ENCODE peak calls at places on chromosome 2, in six cellular contexts. A, V, N, E, X and Z are unnamed samples.

GRCh38 chr2:144515694-144516416 is 4.1 kb downstream of the ZEB2 start:
- DNase-seq in A (peak; percentile 53), V (peak; percentile 43), N (peak; percentile 68), E (no peak), X (no peak), Z (no peak)

GRCh38 chr2:28395334-28396061 is 2.8 kb downstream of the FOSL2 start:
- DNase-seq in A (peak; percentile 74), V (peak; percentile 61), N (peak; percentile 46), E (no peak), X (no peak), Z (peak; percentile 65)

GRCh38 chr2:8552264-8552913 is 129.5 kb upstream of the ID2 start:
- DNase-seq in A (no peak), V (no peak), N (peak; percentile 5), E (no peak), X (no peak), Z (no peak)

GRCh38 chr2:163593941-163594340 is 141.9 kb downstream of the FIGN start:
- DNase-seq in A (no peak), V (no peak), N (no peak), E (no peak), X (no peak), Z (no peak)

GRCh38 chr2:193963472-193964119 is 1693.4 kb upstream of the SLC39A10 start:
- DNase-seq in A (no peak), V (peak; percentile 11), N (no peak), E (no peak), X (no peak), Z (no peak)

GRCh38 chr2:208074610-208075356 is 49.5 kb upstream of the PLEKHM3 start:
- DNase-seq in A (no peak), V (no peak), N (no peak), E (no peak), X (no peak), Z (no peak)

GRCh38 chr2:55734726-55735125 is 41.1 kb upstream of the PNPT1 start:
- DNase-seq in A (no peak), V (no peak), N (no peak), E (no peak), X (no peak), Z (no peak)

GRCh38 chr2:120393456-120393855 is 47.5 kb downstream of the INHBB start:
- DNase-seq in A (no peak), V (no peak), N (no peak), E (no peak), X (no peak), Z (no peak)

GRCh38 chr2:226649871-226650660 is 149.6 kb downstream of the IRS1 start:
- DNase-seq in A (peak; percentile 55), V (peak; percentile 81), N (peak; percentile 37), E (no peak), X (peak; percentile 94), Z (peak; percentile 92)

GRCh38 chr2:12727085-12727484 is 10.3 kb downstream of the TRIB2 start:
- DNase-seq in A (no peak), V (no peak), N (no peak), E (no peak), X (no peak), Z (no peak)

GRCh38 chr2:234204480-234204879 is 154.0 kb downstream of the SPP2 start:
- DNase-seq in A (no peak), V (no peak), N (no peak), E (no peak), X (no peak), Z (no peak)

GRCh38 chr2:66494708-66495107 is 59.8 kb downstream of the MEIS1 start:
- DNase-seq in A (peak; percentile 64), V (peak; percentile 35), N (no peak), E (no peak), X (peak; percentile 32), Z (peak; percentile 24)

GRCh38 chr2:186590538-186591441 is 934 bp downstream of the ITGAV start:
- DNase-seq in A (peak; percentile 26), V (peak; percentile 56), N (no peak), E (no peak), X (no peak), Z (no peak)

GRCh38 chr2:68565858-68566257 is 77.5 kb upstream of the PROKR1 start:
- DNase-seq in A (no peak), V (no peak), N (no peak), E (no peak), X (no peak), Z (no peak)

GRCh38 chr2:237440819-237441281 is 26.9 kb upstream of the COL6A3 start:
- DNase-seq in A (no peak), V (no peak), N (no peak), E (no peak), X (no peak), Z (no peak)

GRCh38 chr2:108316881-108317258 is 28.2 kb downstream of the SULT1C2 start:
- DNase-seq in A (no peak), V (no peak), N (no peak), E (no peak), X (no peak), Z (no peak)

GRCh38 chr2:171430516-171431410 is 3.0 kb downstream of the METTL8 start:
- DNase-seq in A (no peak), V (no peak), N (no peak), E (no peak), X (no peak), Z (no peak)

GRCh38 chr2:66897181-66897580 is 462.3 kb downstream of the MEIS1 start:
- DNase-seq in A (no peak), V (no peak), N (no peak), E (no peak), X (no peak), Z (no peak)

GRCh38 chr2:25252291-25253152 is 84.1 kb upstream of the POMC start:
- DNase-seq in A (peak; percentile 32), V (peak; percentile 79), N (peak; percentile 61), E (no peak), X (no peak), Z (no peak)

GRCh38 chr2:230905448-230906430 is 19.3 kb downstream of the GPR55 start:
- DNase-seq in A (no peak), V (no peak), N (no peak), E (peak; percentile 55), X (no peak), Z (no peak)

GRCh38 chr2:150783896-150784295 is 296.4 kb upstream of the RND3 start:
- DNase-seq in A (no peak), V (no peak), N (no peak), E (no peak), X (no peak), Z (no peak)

GRCh38 chr2:62152000-62152399 is 43.9 kb upstream of the B3GNT2 start:
- DNase-seq in A (no peak), V (no peak), N (no peak), E (no peak), X (no peak), Z (no peak)

GRCh38 chr2:100391735-100392515 is 25.5 kb downstream of the CHST10 start:
- DNase-seq in A (no peak), V (no peak), N (peak; percentile 54), E (no peak), X (no peak), Z (no peak)

GRCh38 chr2:235911125-235911524 is 257.1 kb downstream of the GBX2 start:
- DNase-seq in A (no peak), V (no peak), N (no peak), E (no peak), X (no peak), Z (no peak)

GRCh38 chr2:6937582-6937981 is 20.4 kb downstream of the RNF144A start:
- DNase-seq in A (no peak), V (no peak), N (no peak), E (peak; percentile 28), X (no peak), Z (no peak)

GRCh38 chr2:39913648-39914456 is 134.8 kb upstream of the THUMPD2 start:
- DNase-seq in A (peak; percentile 50), V (peak; percentile 24), N (no peak), E (no peak), X (peak; percentile 67), Z (peak; percentile 55)

GRCh38 chr2:239819974-239820555 is 205.1 kb downstream of the NDUFA10 start:
- DNase-seq in A (no peak), V (no peak), N (peak; percentile 11), E (no peak), X (no peak), Z (no peak)

GRCh38 chr2:154698238-154698788 is at the start of gene KCNJ3:
- DNase-seq in A (no peak), V (no peak), N (no peak), E (no peak), X (no peak), Z (no peak)

GRCh38 chr2:28437142-28437835 is 44.6 kb downstream of the FOSL2 start:
- DNase-seq in A (no peak), V (peak; percentile 87), N (no peak), E (no peak), X (no peak), Z (no peak)

GRCh38 chr2:96913398-96914202 is 43.7 kb upstream of the SEMA4C start:
- DNase-seq in A (no peak), V (peak; percentile 56), N (no peak), E (no peak), X (no peak), Z (no peak)

GRCh38 chr2:210792000-210792399 is 235.6 kb downstream of the CPS1 start:
- DNase-seq in A (no peak), V (no peak), N (no peak), E (no peak), X (no peak), Z (no peak)

GRCh38 chr2:16281451-16282330 is 341.3 kb downstream of the MYCN start:
- DNase-seq in A (peak; percentile 15), V (peak; percentile 46), N (no peak), E (no peak), X (no peak), Z (no peak)
- TF ChIP-seq CTCF in A (peak; percentile 40), V (no peak), N (peak; percentile 69), E (no peak), X (no peak), Z (no peak)

DNA sequence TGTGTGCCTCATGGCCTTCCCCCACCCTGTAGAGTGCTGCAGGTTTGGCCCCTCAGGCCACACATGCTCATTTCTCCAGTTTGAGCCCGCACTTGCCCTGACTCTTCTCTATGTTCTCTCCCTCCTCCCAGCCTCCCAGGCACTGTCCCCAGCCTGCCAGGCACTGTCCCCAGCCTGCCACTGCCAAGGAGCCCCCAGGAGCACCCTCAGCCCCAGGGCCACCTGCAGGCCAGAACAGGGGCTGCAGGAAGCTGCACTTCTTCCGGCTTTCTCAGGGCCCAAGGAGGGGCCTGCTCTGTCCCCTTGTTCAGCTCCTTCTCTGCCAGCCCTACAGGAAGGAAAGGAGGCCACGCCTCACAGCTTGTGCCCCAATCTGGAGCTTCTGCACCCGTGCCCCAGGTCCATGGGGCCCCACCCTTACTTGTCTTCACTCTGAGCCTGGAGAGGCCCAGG is 31.6 kb downstream of the CYP26B1 start:
- DNase-seq in A (no peak), V (no peak), N (no peak), E (peak; percentile 79), X (no peak), Z (no peak)
- TF ChIP-seq CTCF in A (no peak), V (no peak), N (peak; percentile 20), E (peak; percentile 4), X (peak; percentile 50), Z (peak; percentile 21)

GRCh38 chr2:190942697-190943096 is 62.1 kb downstream of the GLS start:
- DNase-seq in A (no peak), V (no peak), N (no peak), E (no peak), X (no peak), Z (no peak)
- TF ChIP-seq CTCF in A (no peak), V (no peak), N (no peak), E (no peak), X (no peak), Z (no peak)

DNA sequence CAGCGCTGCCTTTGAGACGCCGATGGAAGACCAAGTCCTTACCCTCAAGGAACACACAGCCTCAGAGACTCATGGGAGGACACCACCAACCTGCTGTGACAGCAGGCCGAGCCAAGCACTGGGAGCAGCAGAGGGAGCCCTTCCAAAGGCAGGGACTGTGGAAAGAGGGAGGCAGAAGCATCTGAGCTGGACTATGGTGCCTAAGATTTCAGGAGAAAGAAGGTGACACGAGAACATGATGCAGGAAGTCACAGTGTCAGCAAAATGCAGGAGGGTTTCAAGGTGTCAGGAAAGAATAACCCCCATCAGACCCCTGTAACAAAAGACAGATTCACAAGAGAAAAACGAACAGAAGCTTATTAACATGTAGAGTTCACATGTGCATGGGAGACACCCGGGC is 24.2 kb upstream of the COX7A2L start:
- DNase-seq in A (no peak), V (peak; percentile 57), N (no peak), E (no peak), X (no peak), Z (no peak)
- TF ChIP-seq CTCF in A (no peak), V (no peak), N (peak; percentile 35), E (no peak), X (peak; percentile 30), Z (peak; percentile 22)